ENCODE peak calls at places on chromosome 9, in four cellular contexts. V, R, W and K are unnamed samples.

GRCh38 chr9:117703538-117703937 is 665 bp upstream of the TLR4 start:
- DNase-seq in V (no peak), W (no peak), R (peak; percentile 20), K (no peak)

GRCh38 chr9:89523948-89524347 is 26.0 kb upstream of the SEMA4D start:
- DNase-seq in W (no peak), R (no peak), V (no peak), K (peak; percentile 72)

GRCh38 chr9:30348904-30349303 is 2035.5 kb upstream of the ACO1 start:
- DNase-seq in W (no peak), V (no peak), R (no peak), K (no peak)

GRCh38 chr9:111158375-111158774 is 120.1 kb upstream of the LPAR1 start:
- DNase-seq in R (peak; percentile 50), V (no peak), W (no peak), K (no peak)

GRCh38 chr9:123998970-123999621 is 12.5 kb upstream of the LHX2 start:
- DNase-seq in W (no peak), V (peak; percentile 34), R (no peak), K (peak; percentile 19)

GRCh38 chr9:135443811-135444470 is 35.6 kb upstream of the PPP1R26 start:
- DNase-seq in R (no peak), V (no peak), W (no peak), K (no peak)

GRCh38 chr9:108374606-108375005 is 481.2 kb downstream of the ACTL7B start:
- DNase-seq in R (no peak), W (no peak), V (peak; percentile 25), K (no peak)

GRCh38 chr9:122930541-122930932 is 775 bp downstream of the ZBTB26 start:
- DNase-seq in W (no peak), V (no peak), R (no peak), K (no peak)

GRCh38 chr9:114347675-114348074 is 18.0 kb downstream of the ORM2 start:
- DNase-seq in R (no peak), W (no peak), V (no peak), K (no peak)

GRCh38 chr9:130265431-130266235 is at the start of gene HMCN2:
- DNase-seq in W (no peak), V (peak; percentile 49), R (no peak), K (no peak)

GRCh38 chr9:128051932-128052734 is 15.0 kb downstream of the NAIF1 start:
- DNase-seq in R (no peak), W (no peak), V (no peak), K (no peak)

GRCh38 chr9:131318211-131318610 is 28.7 kb downstream of the PLPP7 start:
- DNase-seq in V (no peak), W (no peak), R (no peak), K (no peak)

GRCh38 chr9:117400131-117400530 is 14.7 kb downstream of the ASTN2 start:
- DNase-seq in V (no peak), W (no peak), R (no peak), K (no peak)

GRCh38 chr9:114551750-114552685 is 35.6 kb upstream of the ATP6V1G1 start:
- DNase-seq in V (peak; percentile 99), W (no peak), R (peak; percentile 84), K (no peak)

GRCh38 chr9:22240619-22241018 is 206.0 kb upstream of the DMRTA1 start:
- DNase-seq in V (no peak), W (no peak), R (no peak), K (no peak)

GRCh38 chr9:93081931-93082330 is 14.1 kb upstream of the CARD19 start:
- DNase-seq in V (no peak), W (no peak), R (no peak), K (no peak)

GRCh38 chr9:95808001-95808400 is 67.5 kb upstream of the ERCC6L2 start:
- DNase-seq in V (no peak), R (no peak), W (no peak), K (no peak)

GRCh38 chr9:134415026-134415425 is 88.8 kb downstream of the RXRA start:
- DNase-seq in R (no peak), V (no peak), W (no peak), K (no peak)

GRCh38 chr9:137320555-137321384 is 18.7 kb upstream of the NRARP start:
- DNase-seq in V (peak; percentile 4), W (peak; percentile 13), R (no peak), K (no peak)

GRCh38 chr9:92369075-92369474 is 35.3 kb downstream of the OGN start:
- DNase-seq in V (no peak), W (no peak), R (no peak), K (no peak)

GRCh38 chr9:33620738-33621439 is 96.8 kb downstream of the ANKRD18B start:
- DNase-seq in W (no peak), R (no peak), V (peak; percentile 70), K (no peak)

GRCh38 chr9:137519553-137519952 is 30.6 kb downstream of the PNPLA7 start:
- DNase-seq in W (no peak), R (no peak), V (no peak), K (no peak)

GRCh38 chr9:131854334-131854733 is 114.5 kb upstream of the RAPGEF1 start:
- DNase-seq in R (no peak), V (no peak), W (no peak), K (no peak)

GRCh38 chr9:114504341-114505186 is 709 bp downstream of the WHRN start:
- DNase-seq in R (no peak), V (peak; percentile 70), W (peak; percentile 43), K (no peak)

GRCh38 chr9:134175808-134176598 is 11.6 kb upstream of the RNU6ATAC start:
- DNase-seq in W (no peak), R (no peak), V (peak; percentile 43), K (no peak)

GRCh38 chr9:74775401-74775800 is 112.3 kb downstream of the TRPM6 start:
- DNase-seq in W (no peak), V (no peak), R (no peak), K (no peak)

GRCh38 chr9:134055981-134056461 is 11.8 kb downstream of the BRD3 start:
- DNase-seq in W (no peak), V (peak; percentile 80), R (no peak), K (no peak)

GRCh38 chr9:112120471-112120925 is 54.6 kb downstream of the SUSD1 start:
- DNase-seq in W (no peak), R (no peak), V (peak; percentile 34), K (no peak)

GRCh38 chr9:122320346-122320995 is 50.4 kb upstream of the PTGS1 start:
- DNase-seq in W (no peak), V (no peak), R (no peak), K (no peak)

GRCh38 chr9:16637218-16637617 is 233.3 kb downstream of the BNC2 start:
- DNase-seq in R (no peak), W (no peak), V (no peak), K (no peak)

GRCh38 chr9:74821636-74822035 is 66.1 kb downstream of the TRPM6 start:
- DNase-seq in W (no peak), R (no peak), V (peak; percentile 24), K (no peak)